ENCODE peak calls at places on chromosomes 11 and 22, in seven cellular contexts. C is activated naive CD4-positive, alpha-beta T cell treated with anti-CD3 and anti-CD28 coated beads, Interleukin-2, amount 50 U/mL, for 72 hours; I is activated gamma-delta T cell treated with anti-CD3 and anti-CD28 coated beads, Interleukin-2, amount 50 U/mL, for 16 hours; Y is activated CD4-positive, alpha-beta T cell treated with anti-CD3 and anti-CD28 coated beads, Interleukin-2, amount 10 ng/mL, durations not matched to agents 7 days and 5 days; G is pulmonary artery endothelial cell; B is NCI-H1092; J is activated T-cell treated with anti-CD3 and anti-CD28 coated beads for 1 hour. L is an unnamed sample.

GRCh38 chr11:113260541-113260940 is 53.8 kb upstream of the TTC12 start:
- DNase-seq in C (no peak), I (no peak), Y (no peak), G (no peak), B (no peak), J (no peak), L (no peak)

GRCh38 chr11:33801821-33802413 is 27.6 kb upstream of the FBXO3 start:
- DNase-seq in C (no peak), I (no peak), Y (no peak), G (no peak), B (no peak), J (no peak), L (peak)

GRCh38 chr11:212150-213100 is 4.9 kb downstream of the RIC8A start:
- DNase-seq in C (peak), I (no peak), Y (no peak), G (no peak), B (no peak), J (no peak), L (no peak)

GRCh38 chr22:45262931-45263789 is 21.6 kb upstream of the UPK3A start:
- DNase-seq in C (no peak), I (no peak), Y (no peak), G (no peak), B (no peak), J (no peak), L (no peak)

GRCh38 chr11:44658451-44658850 is 68.3 kb upstream of the TSPAN18 start:
- DNase-seq in C (no peak), I (no peak), Y (peak), G (no peak), B (no peak), J (no peak), L (peak)

GRCh38 chr11:96187779-96188624 is 155.0 kb downstream of the MAML2 start:
- DNase-seq in C (peak), I (no peak), Y (no peak), G (no peak), B (no peak), J (no peak), L (no peak)

GRCh38 chr11:114606003-114606801 is 10.6 kb upstream of the NXPE4 start:
- DNase-seq in C (no peak), I (no peak), Y (no peak), G (no peak), B (no peak), J (no peak), L (no peak)

GRCh38 chr11:111205622-111206385 is 39.7 kb upstream of the POU2AF2 start:
- DNase-seq in C (no peak), I (no peak), Y (no peak), G (no peak), B (no peak), J (no peak), L (no peak)

GRCh38 chr22:40030757-40031092 is 36.0 kb downstream of the FAM83F start:
- DNase-seq in C (no peak), I (no peak), Y (no peak), G (no peak), B (no peak), J (no peak), L (no peak)

GRCh38 chr11:121841487-121842167 is 274.4 kb downstream of the BLID start:
- DNase-seq in C (no peak), I (no peak), Y (no peak), G (peak), B (no peak), J (no peak), L (no peak)

GRCh38 chr22:45007247-45007945 is 2.4 kb downstream of the PHF21B start:
- DNase-seq in C (no peak), I (no peak), Y (no peak), G (no peak), B (no peak), J (no peak), L (peak)

GRCh38 chr11:84019576-84020194 is 733.5 kb upstream of the CCDC90B start:
- DNase-seq in C (no peak), I (no peak), Y (no peak), G (no peak), B (no peak), J (no peak), L (no peak)

GRCh38 chr11:14308114-14308896 is 50.7 kb downstream of the RRAS2 start:
- DNase-seq in C (no peak), I (no peak), Y (peak), G (no peak), B (no peak), J (no peak), L (peak)

GRCh38 chr11:69383946-69384547 is 90.1 kb downstream of the MYEOV start:
- DNase-seq in C (peak), I (no peak), Y (no peak), G (no peak), B (no peak), J (no peak), L (no peak)

GRCh38 chr22:49460662-49461371 is 366.9 kb downstream of the BRD1 start:
- DNase-seq in C (no peak), I (no peak), Y (no peak), G (no peak), B (no peak), J (no peak), L (no peak)

GRCh38 chr11:47464479-47464878 is 15.5 kb upstream of the RAPSN start:
- DNase-seq in C (no peak), I (no peak), Y (no peak), G (no peak), B (peak), J (no peak), L (no peak)

L was measured in A549.